ENCODE peak calls at places on chromosomes 11 and 22, in ten cellular contexts. H is activated naive CD4-positive, alpha-beta T cell; K is AG09309; Q is HFFc6; U is GM20000; X is glutamatergic neuron; A is NCI-H187; D is posterior vena cava; I is EH; T is A673. C is an unnamed sample.

GRCh38 chr22:50627452-50627913 is 469 bp downstream of the ARSA start:
- DNase-seq in H (no peak), K (no peak), Q (no peak), U (peak; percentile 21), X (peak; percentile 59), A (no peak), D (peak; percentile 83), I (peak; percentile 29), T (peak; percentile 36), C (no peak)

GRCh38 chr22:20650294-20651207 is 123.4 kb upstream of the SERPIND1 start:
- DNase-seq in H (no peak), K (no peak), Q (no peak), U (no peak), X (no peak), A (no peak), D (no peak), I (no peak), T (no peak), C (no peak)

GRCh38 chr22:46902436-46902835 is 140.0 kb downstream of the TBC1D22A start:
- DNase-seq in H (no peak), K (no peak), Q (no peak), U (no peak), X (no peak), A (no peak), D (peak; percentile 64), I (no peak), T (no peak), C (no peak)

GRCh38 chr11:64599698-64600211 is 8.7 kb downstream of the SLC22A12 start:
- DNase-seq in H (no peak), K (no peak), Q (no peak), U (no peak), X (no peak), A (no peak), D (no peak), I (no peak), T (no peak), C (no peak)

GRCh38 chr11:120208777-120209176 is 2.1 kb upstream of the OAF start:
- DNase-seq in H (no peak), K (no peak), Q (peak; percentile 60), U (no peak), X (no peak), A (no peak), D (no peak), I (peak; percentile 81), T (peak; percentile 80), C (no peak)

GRCh38 chr22:41603873-41604332 is 14.3 kb upstream of the PMM1 start:
- DNase-seq in H (no peak), K (no peak), Q (no peak), U (peak; percentile 76), X (no peak), A (no peak), D (peak; percentile 5), I (no peak), T (no peak), C (no peak)

GRCh38 chr11:8017071-8017470 is 29.9 kb downstream of the EIF3F start:
- DNase-seq in H (no peak), K (no peak), Q (no peak), U (no peak), X (no peak), A (no peak), D (no peak), I (no peak), T (no peak), C (no peak)

GRCh38 chr11:65786786-65787636 is at the start of gene OVOL1:
- DNase-seq in H (no peak), K (no peak), Q (no peak), U (peak; percentile 71), X (no peak), A (no peak), D (no peak), I (no peak), T (no peak), C (no peak)

GRCh38 chr22:19962246-19962908 is 20.8 kb upstream of the TXNRD2 start:
- DNase-seq in H (peak; percentile 26), K (no peak), Q (peak; percentile 60), U (peak; percentile 83), X (peak; percentile 80), A (no peak), D (peak; percentile 90), I (peak; percentile 76), T (peak; percentile 96), C (no peak)

GRCh38 chr11:108436594-108436993 is 30.7 kb downstream of the C11orf65 start:
- DNase-seq in H (no peak), K (no peak), Q (no peak), U (no peak), X (no peak), A (no peak), D (no peak), I (no peak), T (no peak), C (no peak)

GRCh38 chr22:21444701-21445436 is 22.3 kb upstream of the TMEM191C start:
- DNase-seq in H (no peak), K (no peak), Q (no peak), U (no peak), X (peak; percentile 17), A (no peak), D (peak; percentile 50), I (no peak), T (no peak), C (no peak)

GRCh38 chr22:24803064-24803542 is 2.9 kb upstream of the SGSM1 start:
- DNase-seq in H (peak; percentile 31), K (no peak), Q (peak; percentile 12), U (peak; percentile 69), X (peak; percentile 83), A (no peak), D (no peak), I (peak; percentile 27), T (peak; percentile 51), C (no peak)

GRCh38 chr11:13668957-13669521 is 571 bp downstream of the FAR1 start:
- DNase-seq in H (no peak), K (no peak), Q (peak; percentile 8), U (peak; percentile 33), X (peak; percentile 71), A (no peak), D (peak; percentile 88), I (peak; percentile 33), T (peak; percentile 27), C (no peak)

C was measured in NCI-H2081 treated with DMSO at 0.1 percent for 48 hours.